ENCODE peak calls at places on chromosomes 5 and 9, in ten cellular contexts. C is BJ; G is fibroblast of lung; L is brain microvascular endothelial cell; B is AG04450; Z is fibroblast of the aortic adventitia; N is CD8-positive, alpha-beta T cell; J is AG10803; P is GM12865; X is mammary epithelial cell. R is an unnamed sample.

GRCh38 chr5:66406761-66407289 is 189.4 kb upstream of the MAST4 start:
- DNase-seq in J (no peak), P (no peak), X (no peak), G (no peak), L (no peak), B (no peak), Z (no peak), C (no peak), N (no peak), R (no peak)

GRCh38 chr5:150309101-150309897 is 6.6 kb upstream of the ARSI start:
- DNase-seq in Z (no peak), C (no peak), P (peak), G (no peak), J (no peak), B (no peak), X (no peak), N (no peak), L (no peak), R (no peak)

GRCh38 chr5:116078199-116078598 is 6.6 kb upstream of the COMMD10 start:
- DNase-seq in J (no peak), B (no peak), G (no peak), N (no peak), P (no peak), Z (no peak), X (no peak), L (no peak), C (no peak), R (no peak)

GRCh38 chr5:74543162-74543995 is 97.1 kb downstream of the ENC1 start:
- DNase-seq in N (no peak), L (peak), G (peak), X (peak), Z (peak), B (no peak), C (peak), P (no peak), J (peak), R (peak)

GRCh38 chr5:124923131-124923530 is 176.7 kb upstream of the ZNF608 start:
- DNase-seq in C (no peak), G (peak), Z (peak), J (peak), B (no peak), X (no peak), N (no peak), L (no peak), P (peak), R (peak)

GRCh38 chr5:148125641-148126040 is 42.7 kb upstream of the SPINK14 start:
- DNase-seq in B (no peak), G (peak), C (no peak), X (peak), N (no peak), Z (peak), L (no peak), P (peak), J (no peak), R (peak)

GRCh38 chr9:13128266-13128825 is 151.1 kb downstream of the MPDZ start:
- DNase-seq in B (no peak), Z (peak), P (no peak), J (peak), C (no peak), N (no peak), G (peak), L (no peak), X (no peak), R (no peak)

GRCh38 chr5:132372122-132372521 is 2.6 kb downstream of the SLC22A5 start:
- DNase-seq in L (no peak), G (no peak), N (no peak), J (no peak), P (no peak), X (no peak), Z (no peak), C (no peak), B (no peak), R (no peak)

GRCh38 chr9:108953983-108954574 is 19.9 kb downstream of the ABITRAM start:
- DNase-seq in J (peak), P (peak), X (peak), Z (peak), L (peak), N (no peak), G (peak), B (no peak), C (peak), R (peak)

GRCh38 chr5:69450116-69450515 is 35.2 kb downstream of the MARVELD2 start:
- DNase-seq in J (peak), L (peak), Z (peak), G (peak), B (peak), N (no peak), C (peak), P (no peak), X (peak), R (peak)

GRCh38 chr5:64637144-64637543 is 53.2 kb upstream of the SHISAL2B start:
- DNase-seq in P (peak), X (peak), L (no peak), B (no peak), J (peak), G (no peak), C (no peak), Z (no peak), N (no peak), R (no peak)

GRCh38 chr5:64637837-64638443 is 52.4 kb upstream of the SHISAL2B start:
- DNase-seq in P (peak), X (no peak), C (no peak), Z (no peak), J (no peak), N (no peak), L (no peak), B (no peak), G (no peak), R (no peak)

GRCh38 chr5:64632251-64632650 is 58.1 kb upstream of the SHISAL2B start:
- DNase-seq in J (no peak), G (peak), N (no peak), P (no peak), L (peak), C (no peak), X (no peak), B (peak), Z (no peak), R (peak)

GRCh38 chr5:64635056-64635686 is 55.1 kb upstream of the SHISAL2B start:
- DNase-seq in Z (peak), N (no peak), J (peak), X (peak), G (peak), P (peak), C (no peak), B (peak), L (no peak), R (peak)
- TF ChIP-seq CTCF in Z (peak), N (peak), J (peak), X (peak), G (no peak), P (peak), C (peak), B (peak), L (peak), R (peak)

DNA sequence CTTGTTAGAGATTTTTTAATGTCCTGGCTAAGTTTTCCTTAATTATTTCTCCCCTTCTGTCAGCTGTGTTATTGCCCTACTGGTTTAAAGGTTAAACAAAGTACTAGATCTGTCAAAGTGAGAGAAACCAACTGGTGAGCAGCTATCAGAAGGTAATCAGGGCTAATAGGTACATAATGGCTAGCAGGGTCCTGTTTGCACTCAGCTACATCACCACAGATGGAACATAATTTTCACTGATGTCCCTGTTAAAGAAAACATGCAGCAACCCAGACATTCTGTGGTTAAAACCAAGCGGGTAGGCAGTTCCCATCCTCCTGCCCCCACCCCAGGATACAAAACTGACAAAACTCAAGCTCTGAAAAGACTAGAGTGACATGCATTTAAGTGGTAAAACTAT is 473.9 kb downstream of the NR2F1-AS1 start:
- DNase-seq in P (no peak), X (no peak), L (no peak), J (no peak), G (no peak), C (no peak), N (no peak), Z (no peak), B (no peak), R (no peak)
- H3K4me3 ChIP-seq in P (no peak), X (no peak), L (no peak), J (no peak), G (no peak), C (no peak), N (no peak), Z (no peak), B (no peak), R (no peak)

GRCh38 chr5:71861682-71862457 is 142.8 kb downstream of the CARTPT start:
- DNase-seq in L (no peak), P (no peak), J (no peak), G (no peak), B (no peak), X (no peak), Z (no peak), N (no peak), C (no peak), R (no peak)

GRCh38 chr5:71862661-71863060 is 143.6 kb downstream of the CARTPT start:
- DNase-seq in J (peak), B (no peak), X (no peak), N (no peak), P (no peak), L (no peak), G (no peak), C (no peak), Z (no peak), R (no peak)

GRCh38 chr5:71865202-71865601 is 146.1 kb downstream of the CARTPT start:
- DNase-seq in J (peak), N (no peak), C (peak), G (peak), L (peak), B (peak), Z (peak), P (no peak), X (peak), R (peak)

GRCh38 chr5:71860048-71860447 is 141.0 kb downstream of the CARTPT start:
- DNase-seq in J (no peak), X (no peak), P (no peak), C (no peak), Z (peak), B (no peak), N (no peak), L (no peak), G (no peak), R (no peak)

GRCh38 chr5:71865665-71866320 is 146.7 kb downstream of the CARTPT start:
- DNase-seq in L (no peak), X (no peak), C (no peak), P (no peak), N (no peak), Z (peak), G (no peak), J (no peak), B (no peak), R (no peak)
- TF ChIP-seq CTCF in L (no peak), X (no peak), C (no peak), P (no peak), N (no peak), Z (no peak), G (no peak), J (no peak), B (no peak), R (no peak)

DNA sequence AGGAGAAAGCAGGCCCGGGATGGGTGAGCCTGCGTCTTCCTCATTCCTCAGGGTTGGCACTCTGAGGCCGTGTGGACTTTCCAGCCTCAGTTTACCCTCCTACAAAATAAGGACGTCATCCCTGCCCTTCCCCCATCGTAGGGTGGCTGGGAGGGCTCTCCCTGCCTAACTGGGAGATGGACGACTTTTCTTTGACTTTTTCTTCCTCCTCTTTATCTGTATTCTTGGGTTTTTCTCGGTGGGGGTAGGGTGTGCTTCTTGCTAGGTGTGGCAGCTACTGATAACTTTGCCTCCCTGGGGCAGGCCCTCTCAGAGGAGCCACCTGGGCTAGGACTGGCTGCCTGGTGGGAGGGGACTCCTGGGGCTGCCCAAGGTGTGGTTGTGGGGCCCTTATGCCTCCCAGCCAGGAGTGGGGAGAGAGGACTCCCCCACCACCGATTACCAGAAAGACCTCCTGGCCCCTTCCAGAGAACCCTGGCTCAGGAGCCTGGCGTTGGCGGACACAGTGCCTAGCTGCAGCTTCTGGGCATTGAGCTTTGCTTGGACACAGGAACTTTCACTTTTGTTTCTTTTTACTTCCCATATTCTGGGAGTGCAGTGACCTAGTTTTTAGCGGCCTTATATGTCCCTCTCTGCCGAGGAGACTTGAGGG is 6.1 kb downstream of the GLIPR2 start:
- DNase-seq in J (no peak), N (no peak), G (no peak), Z (no peak), L (no peak), B (no peak), P (no peak), C (no peak), X (no peak), R (no peak)
- H3K4me3 ChIP-seq in J (no peak), N (peak), G (peak), Z (no peak), L (no peak), B (no peak), P (peak), C (no peak), X (no peak), R (no peak)

DNA sequence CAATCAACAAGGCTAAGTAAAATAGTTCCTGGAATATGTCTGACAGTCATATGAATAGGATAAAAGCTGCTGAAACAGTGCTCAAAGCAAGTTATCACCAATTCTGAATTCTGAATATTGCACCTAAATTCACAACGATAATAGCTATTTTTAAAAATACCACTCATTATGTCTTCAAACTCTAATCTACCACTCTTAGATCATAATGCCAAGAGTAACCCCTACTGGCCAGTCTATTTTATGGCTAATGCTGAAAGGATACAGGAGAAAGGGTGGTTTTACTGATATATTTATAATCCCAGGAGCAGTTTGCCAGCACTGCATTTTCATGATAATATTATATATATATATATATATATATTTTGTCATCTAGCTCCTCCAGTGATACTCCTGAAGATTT is 232.8 kb downstream of the PDE4D start:
- DNase-seq in Z (peak), P (peak), N (no peak), L (peak), J (peak), X (no peak), B (no peak), C (no peak), G (peak), R (peak)
- TF ChIP-seq CTCF in Z (peak), P (peak), N (no peak), L (peak), J (peak), X (peak), B (peak), C (peak), G (peak), R (peak)

R was measured in astrocyte of the spinal cord.